ENCODE peak calls at places on chromosomes 1 and 21, in seven cellular contexts. P, I, H, F, E, G and V are unnamed samples. For H3K27me3, the result is how much of the 10 kb centered on the place peaks cover.

GRCh38 chr1:156727914-156728598 is at the start of gene METTL25B:
- DNase-seq in P (peak), I (peak), H (peak), F (peak), E (no peak), G (peak), V (peak)

GRCh38 chr1:177118901-177119300 is 45.6 kb downstream of the ASTN1 start:
- DNase-seq in P (no peak), I (no peak), H (no peak), F (no peak), E (no peak), G (no peak), V (no peak)

GRCh38 chr1:212256404-212256803 is 28.8 kb upstream of the PPP2R5A start:
- DNase-seq in P (no peak), I (no peak), H (no peak), F (no peak), E (no peak), G (no peak), V (no peak)

GRCh38 chr1:10853701-10854100 is 57.3 kb upstream of the CASZ1 start:
- DNase-seq in P (no peak), I (no peak), H (no peak), F (no peak), E (no peak), G (no peak), V (no peak)

GRCh38 chr1:29689372-29690030 is 453.2 kb downstream of the PTPRU start:
- DNase-seq in P (peak), I (no peak), H (no peak), F (no peak), E (no peak), G (no peak), V (no peak)

GRCh38 chr21:33124879-33125278 is 54.9 kb downstream of the OLIG1 start:
- DNase-seq in P (no peak), I (no peak), H (no peak), F (no peak), E (no peak), G (no peak), V (no peak)

GRCh38 chr21:25457411-25457810 is 149.9 kb downstream of the MRPL39 start:
- DNase-seq in P (no peak), I (no peak), H (peak), F (peak), E (no peak), G (no peak), V (no peak)

GRCh38 chr1:178344513-178345077 is 152.2 kb downstream of the CLEC20A start:
- DNase-seq in P (no peak), I (peak), H (peak), F (peak), E (no peak), G (no peak), V (no peak)

GRCh38 chr1:61238371-61238689 is 156.0 kb downstream of the NFIA start:
- DNase-seq in P (no peak), I (no peak), H (no peak), F (no peak), E (no peak), G (no peak), V (no peak)

GRCh38 chr1:231918239-231919015 is 291.8 kb downstream of the DISC1 start:
- DNase-seq in P (no peak), I (no peak), H (peak), F (peak), E (peak), G (no peak), V (no peak)

GRCh38 chr1:1208713-1209433 is 2.5 kb upstream of the TNFRSF18 start:
- DNase-seq in P (no peak), I (no peak), H (no peak), F (no peak), E (peak), G (no peak), V (no peak)

GRCh38 chr1:89271616-89272015 is 1.0 kb downstream of the GBP5 start:
- DNase-seq in P (no peak), I (no peak), H (peak), F (no peak), E (no peak), G (no peak), V (no peak)

GRCh38 chr1:197198333-197198732 is 51.9 kb upstream of the ASPM start:
- DNase-seq in P (no peak), I (no peak), H (no peak), F (no peak), E (no peak), G (no peak), V (no peak)

GRCh38 chr21:37620401-37620800 is 253.8 kb downstream of the DYRK1A start:
- DNase-seq in P (no peak), I (no peak), H (no peak), F (no peak), E (no peak), G (no peak), V (no peak)

GRCh38 chr1:119080586-119080985 is 59.9 kb downstream of the WARS2 start:
- DNase-seq in P (peak), I (no peak), H (peak), F (peak), E (no peak), G (no peak), V (no peak)

GRCh38 chr1:160723332-160723731 is 11.7 kb upstream of the CD48 start:
- DNase-seq in P (no peak), I (no peak), H (no peak), F (no peak), E (no peak), G (no peak), V (no peak)

GRCh38 chr21:24825348-24825747 is 781.9 kb downstream of the MRPL39 start:
- DNase-seq in P (no peak), I (no peak), H (no peak), F (no peak), E (no peak), G (no peak), V (no peak)

GRCh38 chr1:214234635-214235025 is 46.3 kb upstream of the SMYD2 start:
- DNase-seq in P (no peak), I (no peak), H (no peak), F (no peak), E (no peak), G (no peak), V (no peak)
- H3K27me3 ChIP-seq in P (under half), I (under half), H (under half), F (under half), E (under half), G (under half), V (under half)

GRCh38 chr1:233629305-233629935 is 15.5 kb downstream of the KCNK1 start:
- DNase-seq in P (no peak), I (no peak), H (no peak), F (no peak), E (no peak), G (no peak), V (no peak)
- H3K27me3 ChIP-seq in P (under half), I (under half), H (under half), F (under half), E (under half), G (under half), V (under half)

DNA sequence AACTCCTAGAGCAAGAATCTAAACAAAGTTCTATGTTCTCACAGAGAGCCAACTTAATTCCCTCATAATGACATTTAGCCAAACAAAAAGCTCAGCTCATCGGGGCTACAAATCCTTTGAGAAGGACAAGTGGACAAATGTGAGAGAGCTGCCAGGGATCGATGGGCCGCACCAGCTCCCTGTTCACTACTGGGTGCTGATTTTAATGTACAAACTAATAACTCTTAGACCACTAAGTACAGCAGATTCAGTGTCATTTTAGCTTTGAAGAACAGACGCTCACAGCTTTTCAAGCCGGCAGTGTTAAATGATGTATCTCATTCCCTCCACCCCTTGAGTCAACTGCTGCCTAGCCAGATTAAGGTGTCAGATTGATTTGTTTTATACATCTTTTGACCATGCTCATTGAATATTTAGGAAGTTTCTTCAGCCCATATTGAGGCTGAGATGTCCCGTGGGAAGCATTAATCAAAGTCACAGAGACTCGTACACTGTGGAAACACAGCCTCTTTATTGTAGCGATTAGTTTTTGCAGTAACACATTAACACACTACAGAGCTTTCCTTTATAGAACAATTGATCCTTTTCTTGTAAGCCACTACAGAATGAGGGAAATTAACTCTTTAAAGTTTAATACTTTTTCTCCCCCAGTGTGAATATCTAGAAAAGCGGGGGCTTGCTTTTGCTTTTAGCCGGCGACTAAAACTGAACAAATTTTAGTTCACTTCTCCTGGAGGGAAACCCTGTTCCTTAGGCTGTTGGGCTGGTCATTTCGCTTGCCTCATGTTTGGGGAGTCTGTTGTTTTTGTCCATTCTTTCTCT is 21.2 kb downstream of the PROX1 start:
- DNase-seq in P (no peak), I (no peak), H (no peak), F (no peak), E (no peak), G (no peak), V (no peak)
- H3K27me3 ChIP-seq in P (under half), I (under half), H (under half), F (under half), E (under half), G (under half), V (under half)

GRCh38 chr1:4025752-4026151 is 125.7 kb upstream of the C1orf174 start:
- DNase-seq in P (no peak), I (no peak), H (no peak), F (no peak), E (no peak), G (no peak), V (no peak)

GRCh38 chr1:4027492-4028138 is 127.5 kb upstream of the C1orf174 start:
- DNase-seq in P (no peak), I (no peak), H (no peak), F (no peak), E (no peak), G (no peak), V (no peak)

GRCh38 chr1:4028139-4028501 is 128.0 kb upstream of the C1orf174 start:
- DNase-seq in P (no peak), I (no peak), H (no peak), F (no peak), E (no peak), G (no peak), V (no peak)

GRCh38 chr1:4024811-4025210 is 124.7 kb upstream of the C1orf174 start:
- DNase-seq in P (no peak), I (no peak), H (no peak), F (no peak), E (no peak), G (no peak), V (no peak)

GRCh38 chr1:4027008-4027407 is 126.9 kb upstream of the C1orf174 start:
- DNase-seq in P (no peak), I (no peak), H (no peak), F (no peak), E (no peak), G (no peak), V (no peak)
- H3K27me3 ChIP-seq in P (under half), I (under half), H (under half), F (under half), E (under half), G (under half), V (under half)

GRCh38 chr1:206971029-206971655 is 882 bp upstream of the FCAMR start:
- DNase-seq in P (no peak), I (no peak), H (no peak), F (no peak), E (no peak), G (no peak), V (no peak)

GRCh38 chr1:206965781-206966180 is 4.5 kb downstream of the FCAMR start:
- DNase-seq in P (no peak), I (no peak), H (no peak), F (no peak), E (no peak), G (no peak), V (no peak)

GRCh38 chr1:206970406-206970805 is at the start of gene FCAMR:
- DNase-seq in P (no peak), I (no peak), H (no peak), F (no peak), E (no peak), G (no peak), V (no peak)

GRCh38 chr1:206967096-206967851 is 3.0 kb downstream of the FCAMR start:
- DNase-seq in P (no peak), I (no peak), H (no peak), F (peak), E (no peak), G (no peak), V (peak)

GRCh38 chr1:206969090-206969489 is 1.2 kb downstream of the FCAMR start:
- DNase-seq in P (no peak), I (no peak), H (no peak), F (no peak), E (no peak), G (peak), V (no peak)
- H3K27me3 ChIP-seq in P (under half), I (under half), H (under half), F (half or more), E (under half), G (under half), V (under half)

GRCh38 chr1:2929335-2929734 is 91.9 kb upstream of the ACTRT2 start:
- DNase-seq in P (no peak), I (no peak), H (no peak), F (no peak), E (no peak), G (no peak), V (no peak)
- H3K27me3 ChIP-seq in P (under half), I (under half), H (under half), F (half or more), E (under half), G (under half), V (under half)

DNA sequence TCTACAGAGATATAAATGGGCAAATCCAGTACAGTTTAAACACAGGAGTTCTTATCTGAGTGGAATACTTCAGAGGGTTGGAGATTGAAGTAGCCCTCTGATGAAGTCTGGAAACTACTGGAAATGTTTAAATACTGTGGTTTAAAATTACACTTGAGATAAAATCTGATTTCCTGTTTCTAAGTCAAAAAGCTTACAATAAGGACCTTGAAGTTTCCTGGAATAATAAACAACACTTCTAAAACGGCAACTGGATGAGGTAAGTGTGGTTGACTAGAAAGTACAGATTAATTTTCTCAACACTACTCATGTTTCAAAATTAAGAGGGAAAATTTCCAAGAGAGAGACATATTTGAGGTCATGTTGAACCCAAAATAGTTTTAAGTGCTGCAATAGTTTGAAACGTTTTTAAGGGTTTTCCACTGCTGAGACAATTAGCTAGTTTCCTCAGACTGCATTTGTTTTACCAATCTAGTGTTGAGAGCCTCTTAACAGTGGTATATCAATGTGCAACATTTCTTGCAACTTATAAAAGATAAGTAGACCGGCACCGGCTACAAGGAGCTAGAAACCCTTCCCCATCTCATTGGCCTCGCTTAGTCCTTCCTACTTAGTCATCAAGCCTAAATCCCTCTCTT is 27.4 kb downstream of the KCNA3 start:
- DNase-seq in P (no peak), I (no peak), H (no peak), F (peak), E (no peak), G (no peak), V (no peak)
- H3K27me3 ChIP-seq in P (under half), I (under half), H (under half), F (under half), E (under half), G (under half), V (under half)

DNA sequence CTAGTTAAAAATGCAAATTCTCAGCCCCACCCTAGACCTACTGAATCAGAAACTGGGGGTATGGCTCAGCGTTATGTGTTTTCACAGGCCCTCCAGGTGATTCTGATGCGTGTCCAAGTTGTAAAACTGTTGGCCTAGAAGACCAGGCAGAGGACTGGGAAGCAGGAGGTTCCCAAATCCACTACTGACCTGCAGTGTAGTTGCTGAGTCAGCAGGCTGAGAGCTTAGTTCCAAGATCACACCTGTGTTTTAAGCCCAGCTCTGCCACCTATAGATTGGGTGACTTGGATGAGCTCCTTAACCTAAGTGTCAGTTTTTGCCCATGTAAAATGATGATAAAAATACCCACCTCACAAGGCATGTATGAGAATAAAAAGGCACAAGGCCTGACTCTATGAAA is 4.1 kb downstream of the GRHL3 start:
- DNase-seq in P (no peak), I (no peak), H (peak), F (no peak), E (no peak), G (no peak), V (no peak)
- H3K27me3 ChIP-seq in P (under half), I (under half), H (under half), F (half or more), E (under half), G (under half), V (under half)

DNA sequence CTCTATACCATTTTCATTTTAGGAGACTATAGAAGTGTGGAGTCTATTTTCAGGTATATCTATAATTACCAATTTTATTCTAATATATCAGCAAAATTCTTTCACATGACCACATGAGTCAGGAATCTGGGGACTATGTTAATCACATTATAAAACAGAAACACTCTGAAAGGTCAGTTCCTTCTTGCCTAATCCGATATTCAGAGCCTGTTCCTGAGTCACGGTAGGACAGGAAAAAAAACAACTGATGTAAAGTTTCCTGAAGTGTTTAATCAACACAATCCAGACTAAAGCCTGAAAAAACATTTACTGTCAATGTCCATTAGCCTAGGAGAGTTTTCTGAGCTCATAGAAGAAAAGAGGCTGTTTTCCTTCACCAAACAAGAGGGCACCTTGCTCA is 1902.3 kb downstream of the NCAM2 start:
- DNase-seq in P (no peak), I (no peak), H (no peak), F (no peak), E (no peak), G (no peak), V (no peak)
- H3K27me3 ChIP-seq in P (under half), I (under half), H (under half), F (under half), E (under half), G (under half), V (under half)

GRCh38 chr21:44926364-44927101 is 5.8 kb upstream of the ITGB2 start:
- DNase-seq in P (peak), I (no peak), H (peak), F (no peak), E (peak), G (no peak), V (no peak)

GRCh38 chr21:44923481-44924084 is 2.9 kb upstream of the ITGB2 start:
- DNase-seq in P (no peak), I (no peak), H (no peak), F (no peak), E (no peak), G (no peak), V (no peak)

GRCh38 chr21:44924611-44925010 is 3.9 kb upstream of the ITGB2 start:
- DNase-seq in P (no peak), I (no peak), H (no peak), F (no peak), E (no peak), G (no peak), V (no peak)

GRCh38 chr21:44927259-44927586 is 6.5 kb upstream of the ITGB2 start:
- DNase-seq in P (no peak), I (no peak), H (no peak), F (no peak), E (no peak), G (no peak), V (no peak)

DNA sequence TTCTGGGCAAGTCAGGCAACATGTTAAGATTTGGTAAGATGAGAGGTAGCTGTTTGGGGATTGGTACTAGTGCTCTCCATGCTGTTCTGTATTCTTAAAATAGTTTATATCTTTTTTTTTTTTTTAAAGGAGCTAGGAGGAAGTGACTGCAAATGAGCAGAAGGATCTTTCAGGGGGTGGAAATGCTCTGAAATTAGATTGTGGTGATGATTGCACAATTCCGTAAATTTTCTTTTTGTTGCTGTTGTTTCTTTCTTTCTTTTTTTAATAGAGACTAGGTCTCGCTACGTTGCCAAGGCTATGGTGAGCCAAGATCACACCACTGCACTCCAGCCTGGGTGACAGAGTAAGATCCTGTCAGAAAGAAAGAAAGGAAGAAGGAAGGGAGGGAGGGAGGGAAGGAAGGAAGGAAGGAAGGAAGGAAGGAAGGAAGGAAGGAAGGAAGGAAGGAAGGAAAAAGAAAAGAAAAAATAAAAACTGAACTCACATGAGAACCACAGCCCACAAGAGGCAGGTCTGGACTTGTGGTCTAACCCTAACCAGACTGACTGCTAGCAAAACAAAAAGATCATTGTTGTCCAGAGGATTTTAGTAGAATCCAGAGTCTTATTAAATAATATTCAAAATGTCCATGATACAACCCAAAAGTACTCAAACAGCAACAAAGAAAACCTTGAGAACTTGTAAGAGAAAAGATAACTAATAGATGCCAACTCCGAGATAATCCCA is 4.5 kb upstream of the ITGB2 start:
- DNase-seq in P (no peak), I (no peak), H (peak), F (peak), E (no peak), G (no peak), V (no peak)
- H3K27me3 ChIP-seq in P (under half), I (under half), H (under half), F (under half), E (under half), G (under half), V (under half)